ENCODE peak calls at places on chromosome 13, in six cellular contexts. S is sigmoid colon; A is CD8-positive, alpha-beta T cell; D is A549; T is psoas muscle; R is thoracic aorta. Z is an unnamed sample. For H3K4me1, the result is how much of the 10 kb centered on the place peaks cover.

GRCh38 chr13:79295906-79296564 is 110.0 kb downstream of the RBM26 start:
- DNase-seq in S (no peak), A (no peak), D (no peak), T (no peak), R (no peak), Z (no peak)

GRCh38 chr13:50127017-50127725 is 111.9 kb downstream of the KCNRG start:
- DNase-seq in S (peak), A (peak), D (no peak), T (peak), R (no peak), Z (no peak)

GRCh38 chr13:34700155-34700554 is 241.9 kb upstream of the NBEA start:
- DNase-seq in S (no peak), A (no peak), D (no peak), T (no peak), R (no peak), Z (no peak)

GRCh38 chr13:80473695-80474094 is 132.8 kb upstream of the SPRY2 start:
- DNase-seq in S (no peak), A (no peak), D (peak), T (no peak), R (no peak), Z (no peak)

GRCh38 chr13:58992478-58993042 is 1171.2 kb downstream of the DIAPH3 start:
- DNase-seq in S (no peak), A (no peak), D (no peak), T (no peak), R (no peak), Z (no peak)

GRCh38 chr13:23709521-23709920 is 139.3 kb downstream of the TNFRSF19 start:
- DNase-seq in S (no peak), A (no peak), D (no peak), T (no peak), R (no peak), Z (no peak)

GRCh38 chr13:100694722-100695644 is 20.4 kb upstream of the TMTC4 start:
- DNase-seq in S (no peak), A (no peak), D (peak), T (no peak), R (no peak), Z (no peak)

GRCh38 chr13:57635541-57635940 is 4.0 kb downstream of the PCDH17 start:
- DNase-seq in S (no peak), A (no peak), D (no peak), T (no peak), R (no peak), Z (no peak)

GRCh38 chr13:63501702-63502101 is 2086.1 kb upstream of the PCDH20 start:
- DNase-seq in S (no peak), A (no peak), D (no peak), T (no peak), R (no peak), Z (no peak)

GRCh38 chr13:44237276-44237767 is 136.3 kb upstream of the SERP2 start:
- DNase-seq in S (peak), A (no peak), D (no peak), T (peak), R (peak), Z (peak)

GRCh38 chr13:46229251-46229650 is 17.5 kb downstream of the LRRC63 start:
- DNase-seq in S (no peak), A (no peak), D (no peak), T (no peak), R (no peak), Z (no peak)

GRCh38 chr13:88704600-88705275 is 1033.6 kb downstream of the SLITRK5 start:
- DNase-seq in S (no peak), A (no peak), D (no peak), T (no peak), R (no peak), Z (no peak)

GRCh38 chr13:69579351-69579750 is 528.3 kb upstream of the ATXN8OS start:
- DNase-seq in S (no peak), A (no peak), D (no peak), T (no peak), R (no peak), Z (no peak)

GRCh38 chr13:41648314-41648935 is 191.1 kb downstream of the RGCC start:
- DNase-seq in S (no peak), A (no peak), D (peak), T (no peak), R (no peak), Z (no peak)

GRCh38 chr13:93824286-93824685 is 597.7 kb downstream of the GPC6 start:
- DNase-seq in S (no peak), A (no peak), D (no peak), T (no peak), R (no peak), Z (no peak)

GRCh38 chr13:88097541-88097940 is 426.4 kb downstream of the SLITRK5 start:
- DNase-seq in S (no peak), A (no peak), D (no peak), T (no peak), R (no peak), Z (no peak)

GRCh38 chr13:42001580-42001979 is 40.7 kb upstream of the VWA8 start:
- DNase-seq in S (no peak), A (no peak), D (no peak), T (no peak), R (no peak), Z (peak)

GRCh38 chr13:75637101-75637774 is 1.1 kb downstream of the LMO7 start:
- DNase-seq in S (no peak), A (no peak), D (no peak), T (no peak), R (no peak), Z (no peak)

GRCh38 chr13:84279166-84279565 is 396.9 kb upstream of the SLITRK1 start:
- DNase-seq in S (no peak), A (no peak), D (no peak), T (no peak), R (no peak), Z (no peak)

GRCh38 chr13:104683789-104684188 is 1617.6 kb upstream of the SLC10A2 start:
- DNase-seq in S (no peak), A (no peak), D (no peak), T (no peak), R (no peak), Z (no peak)

GRCh38 chr13:64568748-64569147 is 2661.4 kb downstream of the PCDH9 start:
- DNase-seq in S (no peak), A (no peak), D (no peak), T (no peak), R (no peak), Z (no peak)

GRCh38 chr13:52848455-52849190 is at the start of gene PCDH8:
- DNase-seq in S (no peak), A (no peak), D (no peak), T (no peak), R (no peak), Z (no peak)

GRCh38 chr13:79989251-79989661 is 351.7 kb downstream of the SPRY2 start:
- DNase-seq in S (no peak), A (no peak), D (no peak), T (no peak), R (no peak), Z (no peak)

GRCh38 chr13:28658796-28659610 is at the start of gene POMP:
- DNase-seq in S (peak), A (peak), D (peak), T (peak), R (peak), Z (peak)

GRCh38 chr13:79385694-79386093 is 20.4 kb downstream of the RBM26 start:
- DNase-seq in S (no peak), A (no peak), D (no peak), T (no peak), R (no peak), Z (no peak)

GRCh38 chr13:99065250-99066015 is 87.6 kb upstream of the DOCK9 start:
- DNase-seq in S (no peak), A (no peak), D (no peak), T (no peak), R (no peak), Z (no peak)

GRCh38 chr13:93259527-93260080 is 33.0 kb downstream of the GPC6 start:
- DNase-seq in S (no peak), A (no peak), D (no peak), T (no peak), R (no peak), Z (no peak)

GRCh38 chr13:44051923-44052322 is 172.2 kb downstream of the LACC1 start:
- DNase-seq in S (no peak), A (no peak), D (peak), T (no peak), R (no peak), Z (no peak)

GRCh38 chr13:76148926-76149325 is 512.8 kb downstream of the LMO7 start:
- DNase-seq in S (no peak), A (no peak), D (no peak), T (no peak), R (no peak), Z (no peak)

DNA sequence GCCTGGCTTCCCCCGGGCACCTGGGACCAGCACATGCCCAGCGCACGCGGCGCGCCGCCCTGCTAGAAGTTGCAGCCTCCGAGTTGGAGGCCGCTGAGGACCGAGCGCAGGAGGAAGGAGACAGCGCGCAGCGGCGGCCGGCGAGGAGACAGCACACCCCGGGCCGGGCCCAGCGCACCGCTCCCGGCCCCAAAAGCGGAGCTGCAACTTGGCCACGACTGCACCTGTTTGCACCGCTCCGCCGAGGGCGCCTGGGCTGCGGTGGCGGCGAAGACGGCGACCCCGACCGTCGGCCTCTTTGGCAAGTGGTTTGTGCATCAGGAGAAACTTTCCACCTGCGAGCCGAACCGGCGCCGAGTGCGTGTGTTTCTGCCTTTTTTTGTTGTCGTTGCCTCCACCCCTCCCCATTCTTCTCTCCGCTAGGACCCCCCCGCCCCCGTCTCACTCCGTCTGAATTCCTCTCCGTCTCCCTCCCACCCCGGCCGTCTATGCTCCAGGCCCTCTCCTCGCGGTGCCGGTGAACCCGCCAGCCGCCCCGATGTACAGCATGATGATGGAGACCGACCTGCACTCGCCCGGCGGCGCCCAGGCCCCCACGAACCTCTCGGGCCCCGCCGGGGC is at the start of gene SOX1:
- DNase-seq in S (no peak), A (no peak), D (no peak), T (no peak), R (no peak), Z (no peak)
- TF ChIP-seq CTCF in S (no peak), A (no peak), D (no peak), T (no peak), R (no peak), Z (no peak)

DNA sequence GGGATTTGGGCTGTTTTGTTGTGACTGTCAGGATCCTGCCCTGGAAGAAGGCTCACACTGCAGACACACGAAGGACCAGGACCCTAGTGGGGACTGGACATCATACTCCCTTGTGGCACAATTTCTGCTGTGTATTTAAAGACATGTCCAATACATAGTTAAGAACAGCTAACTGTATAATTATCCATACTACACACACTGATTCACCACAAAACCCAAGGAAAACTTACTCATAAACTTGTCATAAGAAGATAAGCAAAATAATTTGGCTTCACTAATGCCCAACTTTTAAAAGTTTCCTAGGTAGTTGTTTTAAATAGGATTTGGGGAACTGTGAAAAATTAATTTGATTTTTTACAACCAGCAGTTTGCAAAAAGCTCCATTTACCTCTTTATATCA is 46.1 kb downstream of the LATS2 start:
- DNase-seq in S (no peak), A (no peak), D (no peak), T (no peak), R (no peak), Z (no peak)
- H3K4me1 ChIP-seq in S (under half), A (under half), D (half or more), T (half or more), R (half or more), Z (under half)

GRCh38 chr13:73938375-73939070 is 195.7 kb downstream of the KLF12 start:
- DNase-seq in S (no peak), A (no peak), D (peak), T (no peak), R (no peak), Z (no peak)

GRCh38 chr13:73939071-73939380 is 195.2 kb downstream of the KLF12 start:
- DNase-seq in S (no peak), A (no peak), D (no peak), T (no peak), R (no peak), Z (no peak)

GRCh38 chr13:73939603-73940002 is 194.6 kb downstream of the KLF12 start:
- DNase-seq in S (no peak), A (no peak), D (no peak), T (no peak), R (no peak), Z (no peak)

GRCh38 chr13:73941752-73942151 is 192.5 kb downstream of the KLF12 start:
- DNase-seq in S (no peak), A (no peak), D (no peak), T (no peak), R (no peak), Z (no peak)

GRCh38 chr13:73940098-73940497 is 194.1 kb downstream of the KLF12 start:
- DNase-seq in S (no peak), A (no peak), D (no peak), T (no peak), R (no peak), Z (no peak)
- TF ChIP-seq CTCF in S (no peak), A (no peak), D (no peak), T (no peak), R (no peak), Z (no peak)

DNA sequence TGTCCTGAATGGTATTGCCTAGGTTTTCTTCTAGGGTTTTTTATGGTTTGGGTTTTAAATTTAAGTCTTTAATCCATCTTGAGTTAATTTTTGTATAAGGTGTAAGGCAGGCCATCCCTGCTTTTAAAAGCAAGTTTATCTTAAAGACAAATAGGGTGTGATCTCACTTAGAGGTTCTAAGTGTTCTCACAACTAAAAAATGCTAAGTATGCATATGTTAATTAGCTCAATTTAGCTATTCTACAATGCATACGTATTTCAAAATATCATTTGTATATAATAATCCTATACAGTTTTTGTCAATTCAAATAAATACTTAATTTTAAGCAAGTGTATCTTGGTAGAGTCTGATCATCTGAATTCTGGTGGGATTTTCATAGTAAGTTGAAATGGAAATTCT is 50.4 kb downstream of the MBNL2 start:
- DNase-seq in S (no peak), A (no peak), D (no peak), T (no peak), R (no peak), Z (no peak)
- H3K4me1 ChIP-seq in S (under half), A (under half), D (half or more), T (half or more), R (half or more), Z (under half)

GRCh38 chr13:91248249-91248648 is 99.2 kb upstream of the MIR17HG start:
- DNase-seq in S (no peak), A (no peak), D (no peak), T (no peak), R (no peak), Z (no peak)

GRCh38 chr13:91249370-91249769 is 98.1 kb upstream of the MIR17HG start:
- DNase-seq in S (no peak), A (no peak), D (no peak), T (no peak), R (no peak), Z (no peak)

GRCh38 chr13:91242652-91243051 is 104.8 kb upstream of the MIR17HG start:
- DNase-seq in S (no peak), A (no peak), D (no peak), T (no peak), R (no peak), Z (no peak)

GRCh38 chr13:91245283-91245682 is 102.2 kb upstream of the MIR17HG start:
- DNase-seq in S (no peak), A (no peak), D (no peak), T (no peak), R (no peak), Z (no peak)

DNA sequence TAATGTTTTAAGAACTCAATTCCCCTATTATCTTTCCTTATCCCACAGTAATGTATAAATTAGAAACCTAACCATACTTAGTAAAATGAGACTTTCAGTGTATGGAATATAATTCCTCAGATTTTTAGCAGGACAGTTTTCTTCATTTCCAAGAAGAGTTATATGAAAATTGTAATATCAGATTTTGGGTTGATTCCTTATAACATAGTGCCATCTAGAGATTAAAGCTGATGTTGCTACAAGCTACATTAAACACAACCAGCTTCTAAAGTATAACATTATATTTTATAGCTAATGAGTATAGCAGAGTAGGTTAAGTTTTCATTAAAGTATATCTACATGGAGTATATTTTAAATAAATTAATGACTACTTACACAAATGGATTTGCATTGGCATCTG is 99.7 kb upstream of the MIR17HG start:
- DNase-seq in S (no peak), A (no peak), D (no peak), T (no peak), R (no peak), Z (no peak)
- TF ChIP-seq CTCF in S (no peak), A (no peak), D (no peak), T (peak), R (no peak), Z (no peak)

GRCh38 chr13:36553501-36553900 is 120.3 kb upstream of the SERTM1 start:
- DNase-seq in S (no peak), A (no peak), D (no peak), T (no peak), R (no peak), Z (no peak)

GRCh38 chr13:36551445-36551844 is 119.2 kb downstream of the CCNA1 start:
- DNase-seq in S (no peak), A (no peak), D (no peak), T (no peak), R (no peak), Z (no peak)

GRCh38 chr13:36552334-36552733 is 120.0 kb downstream of the CCNA1 start:
- DNase-seq in S (no peak), A (no peak), D (no peak), T (no peak), R (no peak), Z (no peak)

GRCh38 chr13:36559388-36559787 is 114.4 kb upstream of the SERTM1 start:
- DNase-seq in S (no peak), A (no peak), D (no peak), T (no peak), R (no peak), Z (no peak)

DNA sequence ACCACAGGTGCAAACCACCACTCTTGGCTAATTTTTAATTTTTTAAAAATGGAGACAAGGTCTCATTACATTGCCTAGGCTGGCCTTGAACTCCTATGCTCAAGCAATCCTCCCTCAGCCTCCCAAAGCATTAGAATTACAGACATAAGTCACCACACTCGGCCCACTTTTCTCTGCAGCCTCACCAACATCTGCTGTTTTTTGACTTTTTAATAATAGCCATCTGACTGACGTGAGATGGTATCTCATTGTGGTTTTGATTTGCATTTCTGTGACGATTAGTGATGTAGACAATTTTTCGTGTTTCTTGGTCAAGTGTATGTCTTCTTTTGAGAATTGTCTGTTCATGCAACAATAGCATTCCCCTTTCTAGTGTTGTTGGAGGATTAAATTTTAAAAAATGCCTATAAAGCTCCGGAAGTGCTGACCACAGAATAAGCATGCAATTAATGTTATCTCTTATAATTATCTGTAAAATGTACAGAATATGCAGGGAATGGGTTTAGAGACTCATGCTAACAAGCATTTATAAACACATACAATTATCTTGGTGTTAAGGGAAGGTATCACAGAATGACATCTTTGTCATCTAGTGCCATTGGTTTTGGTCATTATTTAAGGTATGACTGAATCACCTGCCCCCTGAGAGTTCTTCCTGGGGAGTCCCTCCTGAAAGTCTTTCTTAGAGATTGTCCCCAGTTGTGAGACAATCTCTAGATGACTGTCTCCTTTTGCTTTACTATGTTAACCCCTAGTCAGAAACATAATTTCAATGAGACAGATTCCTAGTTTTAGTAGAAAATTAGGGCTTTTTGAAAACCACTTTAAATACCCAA is 118.5 kb upstream of the SERTM1 start:
- DNase-seq in S (no peak), A (no peak), D (no peak), T (no peak), R (no peak), Z (no peak)
- H3K4me1 ChIP-seq in S (under half), A (under half), D (under half), T (under half), R (under half), Z (under half)

GRCh38 chr13:32443111-32443510 is 15.2 kb upstream of the N4BP2L1 start:
- DNase-seq in S (no peak), A (peak), D (peak), T (no peak), R (no peak), Z (no peak)
- TF ChIP-seq CTCF in S (peak), A (peak), D (no peak), T (peak), R (no peak), Z (peak)

Z was measured in lung.